ENCODE peak calls at places on chromosomes 13 and 19, in eight cellular contexts. D, J, O, Q, E, T, I and B are unnamed samples.

GRCh38 chr13:35917252-35917941 is 213.8 kb downstream of the DCLK1 start:
- DNase-seq in E (peak; percentile 71), T (no peak), J (no peak), I (peak; percentile 70), D (no peak), O (no peak), Q (no peak), B (no peak)

GRCh38 chr13:41409611-41410010 is 47.7 kb upstream of the RGCC start:
- DNase-seq in E (no peak), J (no peak), O (no peak), T (no peak), Q (no peak), D (no peak), I (no peak), B (peak; percentile 41)

GRCh38 chr13:103839460-103839859 is 773.2 kb upstream of the SLC10A2 start:
- DNase-seq in O (no peak), Q (no peak), J (no peak), I (no peak), T (no peak), E (no peak), D (no peak), B (no peak)

GRCh38 chr19:14434157-14434501 is 1.0 kb downstream of the PKN1 start:
- DNase-seq in Q (no peak), O (peak; percentile 71), D (no peak), J (no peak), I (no peak), E (no peak), T (no peak), B (no peak)

GRCh38 chr13:40370662-40371061 is 295.8 kb downstream of the FOXO1 start:
- DNase-seq in T (no peak), Q (no peak), O (no peak), I (no peak), D (no peak), E (no peak), J (no peak), B (no peak)

GRCh38 chr13:61913183-61913582 is 497.5 kb upstream of the PCDH20 start:
- DNase-seq in Q (no peak), D (no peak), E (no peak), I (no peak), J (no peak), T (no peak), O (no peak), B (no peak)

GRCh38 chr19:37963190-37963947 is 56.4 kb downstream of the SIPA1L3 start:
- DNase-seq in T (no peak), Q (no peak), D (peak; percentile 40), J (no peak), E (peak; percentile 87), O (no peak), I (no peak), B (no peak)

GRCh38 chr19:49362048-49362925 is at the start of gene TEAD2:
- DNase-seq in O (peak; percentile 78), I (no peak), J (peak; percentile 70), D (peak; percentile 62), T (peak; percentile 81), E (peak; percentile 60), Q (no peak), B (peak; percentile 43)

GRCh38 chr13:31044658-31045620 is 112.5 kb downstream of the TEX26 start:
- DNase-seq in Q (no peak), I (no peak), J (no peak), D (peak; percentile 44), E (peak; percentile 49), T (no peak), O (no peak), B (peak; percentile 42)

GRCh38 chr19:31880283-31880682 is 465.1 kb upstream of the ZNF507 start:
- DNase-seq in D (no peak), I (no peak), Q (no peak), J (no peak), O (no peak), E (no peak), T (no peak), B (no peak)

GRCh38 chr19:23098988-23099387 is 17.8 kb upstream of the ZNF730 start:
- DNase-seq in D (no peak), Q (no peak), E (no peak), J (no peak), T (no peak), O (no peak), I (no peak), B (peak; percentile 46)

GRCh38 chr19:45569619-45570421 is 14.8 kb downstream of the OPA3 start:
- DNase-seq in D (peak; percentile 93), I (peak; percentile 51), J (peak; percentile 86), O (peak; percentile 70), E (peak; percentile 32), Q (no peak), T (peak; percentile 83), B (no peak)

GRCh38 chr13:49098198-49098597 is 121.9 kb upstream of the MLNR start:
- DNase-seq in D (peak; percentile 58), I (peak; percentile 14), O (no peak), T (no peak), E (peak; percentile 92), Q (no peak), J (no peak), B (peak; percentile 94)

GRCh38 chr13:52850396-52851152 is 2.1 kb upstream of the PCDH8 start:
- DNase-seq in I (peak; percentile 74), J (peak; percentile 93), Q (peak; percentile 69), E (peak; percentile 48), T (peak; percentile 93), O (peak; percentile 72), D (peak; percentile 62), B (peak; percentile 42)